ENCODE peak calls at places on chromosome 10, in seven cellular contexts. H is HCT116, S is K562, L is SK-N-SH, K is H1, I is GM12878, V is HepG2. M is an unnamed sample.

GRCh38 chr10:89458289-89458688 is 43.9 kb downstream of the IFIT5 start:
- DNase-seq in H (no peak), S (no peak), L (no peak), V (no peak), K (no peak), I (no peak), M (no peak)

GRCh38 chr10:79102056-79102874 is 33.5 kb downstream of the ZMIZ1 start:
- DNase-seq in L (peak; percentile 70), H (no peak), I (no peak), K (no peak), S (peak; percentile 45), V (no peak), M (peak; percentile 56)

GRCh38 chr10:97788552-97789442 is 17.0 kb upstream of the SFRP5 start:
- DNase-seq in V (peak; percentile 43), S (peak; percentile 89), I (no peak), L (peak; percentile 80), K (no peak), H (no peak), M (peak; percentile 66)

GRCh38 chr10:101145750-101146391 is 14.8 kb downstream of the TLX1 start:
- DNase-seq in L (peak; percentile 52), V (no peak), K (no peak), I (no peak), H (no peak), S (no peak), M (no peak)

GRCh38 chr10:97676770-97677581 is 10.1 kb downstream of the AVPI1 start:
- DNase-seq in I (no peak), K (no peak), H (no peak), L (peak; percentile 82), S (peak; percentile 69), V (peak; percentile 49), M (peak; percentile 68)

GRCh38 chr10:124685251-124685650 is 58.9 kb downstream of the FAM53B start:
- DNase-seq in H (no peak), V (no peak), I (no peak), L (no peak), K (no peak), S (no peak), M (no peak)

GRCh38 chr10:126872768-126873167 is 32.5 kb upstream of the DOCK1 start:
- DNase-seq in K (peak; percentile 21), S (no peak), L (no peak), V (no peak), I (no peak), H (no peak), M (no peak)

GRCh38 chr10:15373199-15373598 is 2.1 kb upstream of the FAM171A1 start:
- DNase-seq in H (no peak), I (no peak), L (no peak), S (no peak), K (no peak), V (no peak), M (no peak)

GRCh38 chr10:4198216-4198615 is 413.2 kb upstream of the KLF6 start:
- DNase-seq in S (no peak), V (no peak), K (no peak), I (no peak), L (no peak), H (no peak), M (no peak)

GRCh38 chr10:48456361-48456804 is 148.5 kb downstream of the ARHGAP22 start:
- DNase-seq in K (no peak), L (peak; percentile 82), H (no peak), I (no peak), S (peak; percentile 81), V (no peak), M (no peak)

GRCh38 chr10:11602919-11603523 is 8.4 kb downstream of the USP6NL start:
- DNase-seq in I (peak; percentile 67), V (peak; percentile 91), K (no peak), S (no peak), H (peak; percentile 18), L (no peak), M (peak; percentile 43)

GRCh38 chr10:77138541-77138940 is 499.1 kb downstream of the KCNMA1 start:
- DNase-seq in L (peak; percentile 37), H (no peak), S (no peak), V (no peak), K (no peak), I (no peak), M (no peak)

GRCh38 chr10:117801691-117802090 is 245.1 kb downstream of the RAB11FIP2 start:
- DNase-seq in V (no peak), L (no peak), I (no peak), H (no peak), K (no peak), S (no peak), M (no peak)

GRCh38 chr10:132036153-132036886 is 29.4 kb upstream of the JAKMIP3 start:
- DNase-seq in S (no peak), K (peak; percentile 9), H (no peak), I (no peak), V (no peak), L (peak; percentile 85), M (peak; percentile 53)

GRCh38 chr10:68145705-68146104 is 36.4 kb downstream of the MYPN start:
- DNase-seq in S (no peak), I (no peak), L (no peak), H (no peak), K (no peak), V (no peak), M (no peak)

GRCh38 chr10:111077715-111078504 is 1.1 kb downstream of the ADRA2A start:
- DNase-seq in K (no peak), S (no peak), V (no peak), I (no peak), L (peak; percentile 77), H (no peak), M (peak; percentile 60)

GRCh38 chr10:119441151-119441821 is 101.2 kb downstream of the RGS10 start:
- DNase-seq in H (no peak), L (no peak), V (no peak), I (no peak), K (no peak), S (no peak), M (no peak)

GRCh38 chr10:97475936-97476594 is 22.2 kb downstream of the MMS19 start:
- DNase-seq in H (no peak), L (no peak), V (no peak), K (no peak), S (no peak), I (no peak), M (no peak)

GRCh38 chr10:112361951-112362770 is 11.8 kb upstream of the ACSL5 start:
- DNase-seq in L (no peak), K (no peak), V (no peak), H (no peak), I (no peak), S (no peak), M (peak; percentile 57)

GRCh38 chr10:115982076-115982475 is 290.9 kb downstream of the GFRA1 start:
- DNase-seq in K (no peak), V (no peak), I (no peak), L (no peak), H (no peak), S (no peak), M (no peak)

GRCh38 chr10:30392564-30392990 is 41.4 kb upstream of the MAP3K8 start:
- DNase-seq in S (peak; percentile 87), K (peak; percentile 47), I (peak; percentile 31), H (peak; percentile 57), V (peak; percentile 59), L (peak; percentile 89), M (peak; percentile 73)

GRCh38 chr10:97543025-97543546 is 29.5 kb upstream of the ANKRD2 start:
- DNase-seq in V (peak; percentile 50), H (peak; percentile 85), K (no peak), L (no peak), I (no peak), S (peak; percentile 59), M (peak; percentile 47)

DNA sequence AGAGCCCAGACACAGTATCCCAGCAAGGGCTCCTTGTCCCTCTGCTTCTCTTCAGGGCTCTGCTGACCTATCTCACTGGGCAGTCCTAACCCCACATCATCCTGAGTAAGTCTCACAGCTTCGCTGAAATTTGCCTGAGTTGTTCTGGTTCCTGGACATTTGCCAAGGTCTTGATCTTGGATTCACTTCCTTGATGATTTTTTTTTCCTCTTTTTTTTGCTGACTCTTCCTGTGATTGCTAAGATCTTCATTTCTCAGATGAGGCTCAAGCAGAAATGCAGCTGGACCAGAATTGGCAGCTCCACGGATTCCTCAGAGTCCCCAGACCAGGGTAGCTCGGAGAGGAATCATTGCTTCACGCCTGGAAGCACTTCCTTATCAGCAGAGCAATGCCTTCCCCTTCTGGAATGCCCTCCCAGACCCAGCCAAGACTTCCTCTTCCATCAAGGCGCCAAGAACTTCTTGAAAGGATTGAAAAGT is 8.6 kb upstream of the AFAP1L2 start:
- DNase-seq in L (no peak), H (peak; percentile 27), S (no peak), V (no peak), I (no peak), K (no peak), M (no peak)
- TF ChIP-seq JUND in L (no peak), H (no peak), S (no peak), V (no peak), I (no peak), K (no peak), M (no peak)

GRCh38 chr10:34206602-34207268 is 608.4 kb downstream of the PARD3 start:
- DNase-seq in I (no peak), S (no peak), L (no peak), K (no peak), H (no peak), V (no peak), M (peak; percentile 16)
- TF ChIP-seq JUND in I (no peak), S (no peak), L (no peak), K (no peak), H (no peak), V (no peak), M (no peak)

GRCh38 chr10:103723557-103723956 is 131.8 kb downstream of the SH3PXD2A start:
- DNase-seq in K (no peak), S (no peak), V (no peak), H (no peak), I (no peak), L (no peak), M (no peak)

GRCh38 chr10:103719036-103719435 is 136.3 kb downstream of the SH3PXD2A start:
- DNase-seq in V (no peak), S (no peak), H (no peak), L (no peak), I (no peak), K (no peak), M (no peak)

GRCh38 chr10:103720328-103720963 is 134.9 kb downstream of the SH3PXD2A start:
- DNase-seq in S (no peak), V (no peak), L (peak; percentile 79), I (no peak), K (no peak), H (no peak), M (no peak)

GRCh38 chr10:103722632-103723031 is 132.7 kb downstream of the SH3PXD2A start:
- DNase-seq in H (no peak), S (no peak), K (no peak), I (no peak), L (no peak), V (no peak), M (no peak)

GRCh38 chr10:103720964-103721335 is 134.4 kb downstream of the SH3PXD2A start:
- DNase-seq in S (no peak), I (no peak), K (no peak), L (no peak), V (no peak), H (no peak), M (no peak)
- TF ChIP-seq JUND in S (no peak), I (no peak), K (no peak), L (no peak), V (no peak), H (no peak), M (no peak)

DNA sequence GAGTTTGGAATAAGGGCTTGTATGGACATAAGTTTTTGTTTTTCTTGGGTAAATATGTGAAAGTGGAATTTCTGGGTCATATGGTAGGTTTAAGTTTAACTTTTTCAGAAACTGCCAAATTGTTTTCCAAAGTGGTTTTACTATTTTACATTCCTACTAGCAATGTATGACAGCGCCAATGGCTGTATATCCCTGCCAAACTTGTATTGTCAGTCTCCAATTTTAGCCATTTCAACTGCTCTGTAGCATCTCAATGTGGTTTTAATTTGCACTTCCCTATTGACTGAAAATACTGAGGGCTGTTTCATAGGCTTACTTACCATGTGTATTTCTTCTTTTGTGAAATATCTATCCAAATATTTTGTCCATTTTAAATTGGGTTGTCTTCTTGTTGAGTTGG is 90.5 kb upstream of the ZNF32 start:
- DNase-seq in K (no peak), L (no peak), V (no peak), S (no peak), H (no peak), I (no peak), M (peak; percentile 20)
- TF ChIP-seq JUND in K (no peak), L (no peak), V (no peak), S (no peak), H (no peak), I (no peak), M (no peak)

M was measured in T47D.